ENCODE peak calls at places on chromosomes 7 and 10, in eight cellular contexts. One of them, this sample, is unnamed.

GRCh38 chr10:119862524-119862923 is 10.1 kb downstream of the MCMBP start:
- DNase-seq in mucosa of descending colon: no peak
- DNase-seq in cardiac muscle cell: no peak
- DNase-seq in lung: no peak
- DNase-seq in body of pancreas: no peak
- DNase-seq in GM13976: no peak
- DNase-seq in H9: no peak
- DNase-seq in foreskin keratinocyte: no peak
- DNase-seq in this sample: no peak

GRCh38 chr7:115678049-115678982 is 352.2 kb downstream of the TFEC start:
- DNase-seq in cardiac muscle cell: no peak
- DNase-seq in mucosa of descending colon: peak; percentile 54
- DNase-seq in foreskin keratinocyte: no peak
- DNase-seq in H9: no peak
- DNase-seq in lung: no peak
- DNase-seq in GM13976: no peak
- DNase-seq in body of pancreas: peak; percentile 76
- DNase-seq in this sample: no peak

GRCh38 chr10:56449770-56450169 is 88.7 kb upstream of the ZWINT start:
- DNase-seq in mucosa of descending colon: no peak
- DNase-seq in H9: no peak
- DNase-seq in body of pancreas: no peak
- DNase-seq in foreskin keratinocyte: no peak
- DNase-seq in lung: no peak
- DNase-seq in cardiac muscle cell: peak; percentile 1
- DNase-seq in GM13976: no peak
- DNase-seq in this sample: no peak

GRCh38 chr7:147803625-147804024 is 786.9 kb upstream of the C7orf33 start:
- DNase-seq in cardiac muscle cell: no peak
- DNase-seq in mucosa of descending colon: no peak
- DNase-seq in H9: no peak
- DNase-seq in foreskin keratinocyte: no peak
- DNase-seq in lung: no peak
- DNase-seq in body of pancreas: no peak
- DNase-seq in GM13976: no peak
- DNase-seq in this sample: no peak

GRCh38 chr10:69512901-69513300 is 60.3 kb downstream of the NEUROG3 start:
- DNase-seq in mucosa of descending colon: no peak
- DNase-seq in foreskin keratinocyte: peak; percentile 41
- DNase-seq in cardiac muscle cell: no peak
- DNase-seq in body of pancreas: no peak
- DNase-seq in GM13976: no peak
- DNase-seq in lung: no peak
- DNase-seq in H9: no peak
- DNase-seq in this sample: no peak

GRCh38 chr7:35792472-35793224 is 8.2 kb upstream of the SEPTIN7 start:
- DNase-seq in cardiac muscle cell: no peak
- DNase-seq in lung: no peak
- DNase-seq in body of pancreas: peak; percentile 8
- DNase-seq in foreskin keratinocyte: no peak
- DNase-seq in mucosa of descending colon: no peak
- DNase-seq in H9: no peak
- DNase-seq in GM13976: no peak
- DNase-seq in this sample: no peak

GRCh38 chr7:18408868-18409267 is 86.7 kb upstream of the HDAC9 start:
- DNase-seq in body of pancreas: no peak
- DNase-seq in GM13976: no peak
- DNase-seq in mucosa of descending colon: no peak
- DNase-seq in foreskin keratinocyte: no peak
- DNase-seq in H9: no peak
- DNase-seq in lung: no peak
- DNase-seq in cardiac muscle cell: no peak
- DNase-seq in this sample: no peak

GRCh38 chr7:105388373-105389089 is at the start of gene SRPK2:
- DNase-seq in mucosa of descending colon: peak; percentile 82
- DNase-seq in body of pancreas: peak; percentile 81
- DNase-seq in H9: peak; percentile 85
- DNase-seq in lung: peak; percentile 74
- DNase-seq in foreskin keratinocyte: peak; percentile 42
- DNase-seq in GM13976: peak; percentile 93
- DNase-seq in cardiac muscle cell: peak; percentile 92
- DNase-seq in this sample: peak; percentile 79

GRCh38 chr7:5428470-5429252 is 5.0 kb upstream of the TNRC18 start:
- DNase-seq in mucosa of descending colon: peak; percentile 76
- DNase-seq in body of pancreas: peak; percentile 79
- DNase-seq in lung: peak; percentile 67
- DNase-seq in H9: no peak
- DNase-seq in GM13976: no peak
- DNase-seq in foreskin keratinocyte: peak; percentile 76
- DNase-seq in cardiac muscle cell: peak; percentile 52
- DNase-seq in this sample: peak; percentile 71

GRCh38 chr7:13282377-13282980 is 595.0 kb downstream of the ARL4A start:
- DNase-seq in H9: no peak
- DNase-seq in GM13976: no peak
- DNase-seq in mucosa of descending colon: no peak
- DNase-seq in foreskin keratinocyte: no peak
- DNase-seq in lung: no peak
- DNase-seq in cardiac muscle cell: peak; percentile 24
- DNase-seq in body of pancreas: no peak
- DNase-seq in this sample: no peak

GRCh38 chr10:89206402-89207180 is 526 bp downstream of the CH25H start:
- DNase-seq in GM13976: peak; percentile 32
- DNase-seq in foreskin keratinocyte: no peak
- DNase-seq in body of pancreas: peak; percentile 28
- DNase-seq in cardiac muscle cell: peak; percentile 8
- DNase-seq in H9: peak; percentile 54
- DNase-seq in lung: no peak
- DNase-seq in mucosa of descending colon: peak; percentile 19
- DNase-seq in this sample: no peak

GRCh38 chr7:21251166-21251806 is 176.6 kb upstream of the SP4 start:
- DNase-seq in foreskin keratinocyte: no peak
- DNase-seq in body of pancreas: peak; percentile 14
- DNase-seq in mucosa of descending colon: peak; percentile 62
- DNase-seq in H9: no peak
- DNase-seq in cardiac muscle cell: no peak
- DNase-seq in lung: no peak
- DNase-seq in GM13976: no peak
- DNase-seq in this sample: no peak
- TF ChIP-seq CTCF in foreskin keratinocyte: peak; percentile 35
- TF ChIP-seq CTCF in body of pancreas: no peak
- TF ChIP-seq CTCF in mucosa of descending colon: no peak
- TF ChIP-seq CTCF in H9: peak; percentile 14
- TF ChIP-seq CTCF in cardiac muscle cell: no peak
- TF ChIP-seq CTCF in lung: no peak
- TF ChIP-seq CTCF in GM13976: no peak
- TF ChIP-seq CTCF in this sample: no peak

GRCh38 chr10:118798186-118798811 is 43.5 kb upstream of the CACUL1 start:
- DNase-seq in GM13976: no peak
- DNase-seq in foreskin keratinocyte: peak; percentile 83
- DNase-seq in cardiac muscle cell: no peak
- DNase-seq in H9: no peak
- DNase-seq in lung: no peak
- DNase-seq in mucosa of descending colon: no peak
- DNase-seq in body of pancreas: no peak
- DNase-seq in this sample: no peak

GRCh38 chr10:118802126-118802793 is 47.5 kb upstream of the CACUL1 start:
- DNase-seq in lung: no peak
- DNase-seq in cardiac muscle cell: no peak
- DNase-seq in foreskin keratinocyte: no peak
- DNase-seq in H9: no peak
- DNase-seq in mucosa of descending colon: no peak
- DNase-seq in body of pancreas: no peak
- DNase-seq in GM13976: no peak
- DNase-seq in this sample: no peak

GRCh38 chr10:118804262-118804773 is 49.5 kb upstream of the CACUL1 start:
- DNase-seq in body of pancreas: no peak
- DNase-seq in lung: no peak
- DNase-seq in H9: no peak
- DNase-seq in mucosa of descending colon: no peak
- DNase-seq in foreskin keratinocyte: no peak
- DNase-seq in GM13976: no peak
- DNase-seq in cardiac muscle cell: no peak
- DNase-seq in this sample: no peak

GRCh38 chr10:118799779-118800178 is 45.0 kb upstream of the CACUL1 start:
- DNase-seq in mucosa of descending colon: no peak
- DNase-seq in cardiac muscle cell: no peak
- DNase-seq in foreskin keratinocyte: peak; percentile 90
- DNase-seq in H9: no peak
- DNase-seq in lung: no peak
- DNase-seq in body of pancreas: no peak
- DNase-seq in GM13976: no peak
- DNase-seq in this sample: no peak

DNA sequence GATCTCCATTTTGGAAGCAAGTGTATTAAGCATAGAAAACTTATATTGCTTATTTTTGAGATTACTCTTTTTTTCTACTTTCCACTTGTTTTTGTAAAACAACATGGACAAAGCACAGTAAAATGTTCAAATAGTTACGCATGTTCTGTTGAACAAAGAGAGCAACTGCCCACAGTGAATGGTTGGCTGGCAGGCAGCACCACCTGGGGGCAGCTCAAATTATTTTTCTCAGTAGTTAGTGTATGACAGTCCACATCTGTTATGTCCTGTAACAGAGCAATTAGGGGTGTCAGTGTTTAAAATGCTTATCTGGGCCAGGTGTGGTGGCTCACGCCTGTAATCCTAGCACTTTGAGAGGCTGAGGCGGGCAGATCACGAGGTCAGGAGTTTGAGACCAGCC is 46.1 kb upstream of the CACUL1 start:
- DNase-seq in cardiac muscle cell: peak; percentile 9
- DNase-seq in foreskin keratinocyte: peak; percentile 23
- DNase-seq in mucosa of descending colon: peak; percentile 61
- DNase-seq in lung: no peak
- DNase-seq in body of pancreas: peak; percentile 52
- DNase-seq in GM13976: no peak
- DNase-seq in H9: no peak
- DNase-seq in this sample: no peak
- TF ChIP-seq CTCF in cardiac muscle cell: peak; percentile 18
- TF ChIP-seq CTCF in foreskin keratinocyte: peak; percentile 66
- TF ChIP-seq CTCF in mucosa of descending colon: no peak
- TF ChIP-seq CTCF in lung: peak; percentile 46
- TF ChIP-seq CTCF in body of pancreas: peak; percentile 47
- TF ChIP-seq CTCF in GM13976: no peak
- TF ChIP-seq CTCF in H9: peak; percentile 35
- TF ChIP-seq CTCF in this sample: no peak

GRCh38 chr10:58302259-58302658 is 32.5 kb upstream of the UBE2D1 start:
- DNase-seq in H9: no peak
- DNase-seq in foreskin keratinocyte: no peak
- DNase-seq in cardiac muscle cell: no peak
- DNase-seq in lung: no peak
- DNase-seq in mucosa of descending colon: peak; percentile 36
- DNase-seq in body of pancreas: no peak
- DNase-seq in GM13976: no peak
- DNase-seq in this sample: no peak

GRCh38 chr10:58304099-58304633 is 30.6 kb upstream of the UBE2D1 start:
- DNase-seq in foreskin keratinocyte: no peak
- DNase-seq in mucosa of descending colon: no peak
- DNase-seq in H9: no peak
- DNase-seq in body of pancreas: no peak
- DNase-seq in GM13976: no peak
- DNase-seq in lung: no peak
- DNase-seq in cardiac muscle cell: no peak
- DNase-seq in this sample: no peak

GRCh38 chr10:58300676-58301075 is 31.7 kb downstream of the CISD1 start:
- DNase-seq in lung: no peak
- DNase-seq in H9: no peak
- DNase-seq in cardiac muscle cell: no peak
- DNase-seq in body of pancreas: no peak
- DNase-seq in mucosa of descending colon: no peak
- DNase-seq in GM13976: no peak
- DNase-seq in foreskin keratinocyte: no peak
- DNase-seq in this sample: no peak

GRCh38 chr10:58293989-58294388 is 25.0 kb downstream of the CISD1 start:
- DNase-seq in body of pancreas: no peak
- DNase-seq in cardiac muscle cell: no peak
- DNase-seq in foreskin keratinocyte: no peak
- DNase-seq in mucosa of descending colon: no peak
- DNase-seq in GM13976: no peak
- DNase-seq in lung: no peak
- DNase-seq in H9: no peak
- DNase-seq in this sample: no peak

GRCh38 chr10:58299580-58299979 is 30.6 kb downstream of the CISD1 start:
- DNase-seq in foreskin keratinocyte: peak; percentile 16
- DNase-seq in GM13976: peak; percentile 56
- DNase-seq in mucosa of descending colon: peak; percentile 85
- DNase-seq in cardiac muscle cell: peak; percentile 72
- DNase-seq in H9: peak; percentile 52
- DNase-seq in body of pancreas: peak; percentile 60
- DNase-seq in lung: peak; percentile 36
- DNase-seq in this sample: peak; percentile 60
- TF ChIP-seq CTCF in foreskin keratinocyte: peak; percentile 80
- TF ChIP-seq CTCF in GM13976: peak; percentile 62
- TF ChIP-seq CTCF in mucosa of descending colon: peak; percentile 72
- TF ChIP-seq CTCF in cardiac muscle cell: peak; percentile 87
- TF ChIP-seq CTCF in H9: peak; percentile 90
- TF ChIP-seq CTCF in body of pancreas: peak; percentile 68
- TF ChIP-seq CTCF in lung: peak; percentile 68
- TF ChIP-seq CTCF in this sample: peak; percentile 86

GRCh38 chr10:99711129-99711719 is 20.7 kb downstream of the COX15 start:
- DNase-seq in body of pancreas: peak; percentile 45
- DNase-seq in GM13976: peak; percentile 48
- DNase-seq in foreskin keratinocyte: peak; percentile 48
- DNase-seq in H9: no peak
- DNase-seq in mucosa of descending colon: peak; percentile 81
- DNase-seq in lung: no peak
- DNase-seq in cardiac muscle cell: peak; percentile 54
- DNase-seq in this sample: no peak
- TF ChIP-seq CTCF in body of pancreas: peak; percentile 47
- TF ChIP-seq CTCF in GM13976: peak; percentile 62
- TF ChIP-seq CTCF in foreskin keratinocyte: peak; percentile 79
- TF ChIP-seq CTCF in H9: peak; percentile 67
- TF ChIP-seq CTCF in mucosa of descending colon: peak; percentile 40
- TF ChIP-seq CTCF in lung: peak; percentile 62
- TF ChIP-seq CTCF in cardiac muscle cell: peak; percentile 59
- TF ChIP-seq CTCF in this sample: no peak